ENCODE peak calls at places on chromosomes 1 and 21, in ten cellular contexts. N is ovary, F is RWPE2, T is epithelial cell of esophagus, O is heart left ventricle, C is cardiac muscle cell, X is neural progenitor cell, D is astrocyte of the spinal cord, S is AG04450, W is tibial nerve. B is an unnamed sample.

GRCh38 chr1:22055463-22055862 is 3.0 kb downstream of the CDC42 start:
- DNase-seq in N (no peak), F (no peak), T (no peak), O (no peak), C (no peak), X (no peak), D (no peak), S (no peak), W (no peak), B (no peak)

GRCh38 chr1:58881471-58881994 is 97.7 kb upstream of the JUN start:
- DNase-seq in N (no peak), F (peak; percentile 74), T (peak; percentile 65), O (peak; percentile 72), C (peak; percentile 67), X (no peak), D (peak; percentile 47), S (no peak), W (peak; percentile 72), B (no peak)

GRCh38 chr1:66919063-66919462 is 5.6 kb downstream of the DNAI4 start:
- DNase-seq in N (no peak), F (no peak), T (no peak), O (no peak), C (no peak), X (no peak), D (no peak), S (no peak), W (no peak), B (no peak)

GRCh38 chr21:39055167-39055767 is 128.0 kb downstream of the PSMG1 start:
- DNase-seq in N (no peak), F (no peak), T (no peak), O (no peak), C (no peak), X (no peak), D (no peak), S (no peak), W (no peak), B (no peak)

GRCh38 chr21:45735259-45736000 is 91.9 kb downstream of the PCBP3 start:
- DNase-seq in N (no peak), F (no peak), T (no peak), O (no peak), C (no peak), X (no peak), D (no peak), S (no peak), W (no peak), B (no peak)

GRCh38 chr1:227888404-227889046 is 59.2 kb downstream of the WNT9A start:
- DNase-seq in N (peak; percentile 40), F (peak; percentile 14), T (no peak), O (no peak), C (no peak), X (no peak), D (no peak), S (no peak), W (no peak), B (no peak)

GRCh38 chr1:232547938-232548484 is 81.9 kb downstream of the SIPA1L2 start:
- DNase-seq in N (no peak), F (no peak), T (no peak), O (no peak), C (no peak), X (no peak), D (no peak), S (no peak), W (no peak), B (no peak)

GRCh38 chr1:171142081-171142450 is 43.0 kb upstream of the FMO2 start:
- DNase-seq in N (peak; percentile 72), F (no peak), T (no peak), O (peak; percentile 58), C (peak; percentile 95), X (no peak), D (no peak), S (peak; percentile 36), W (peak; percentile 76), B (peak; percentile 87)

GRCh38 chr1:209937996-209938959 is at the start of gene SYT14:
- DNase-seq in N (peak; percentile 31), F (peak; percentile 30), T (peak; percentile 10), O (no peak), C (peak; percentile 72), X (peak; percentile 93), D (peak; percentile 69), S (no peak), W (no peak), B (no peak)

GRCh38 chr1:110076789-110077500 is 6.5 kb upstream of the ALX3 start:
- DNase-seq in N (no peak), F (no peak), T (no peak), O (no peak), C (no peak), X (no peak), D (no peak), S (no peak), W (no peak), B (no peak)

DNA sequence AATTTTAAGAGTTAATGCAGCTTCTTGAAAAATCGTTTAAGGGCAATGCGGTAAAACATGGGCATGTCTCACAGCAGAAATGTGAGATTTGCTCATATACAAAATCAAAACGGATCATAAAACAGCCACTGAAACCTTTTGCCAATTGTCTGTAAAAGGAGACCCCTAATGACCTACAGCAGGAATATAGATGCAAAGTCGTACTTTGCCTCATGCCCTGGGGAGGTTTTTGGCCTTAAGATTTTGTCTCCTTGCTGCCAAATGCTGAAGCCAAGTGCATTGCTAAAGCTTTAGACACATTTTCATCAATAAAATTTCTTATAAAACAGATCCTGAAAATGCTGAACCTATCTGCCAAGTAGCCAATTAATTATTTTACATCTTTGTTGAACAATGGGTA is 226.9 kb downstream of the TGFB2 start:
- DNase-seq in N (no peak), F (no peak), T (no peak), O (no peak), C (no peak), X (no peak), D (no peak), S (no peak), W (no peak), B (no peak)
- TF ChIP-seq CTCF in N (no peak), F (no peak), T (no peak), O (no peak), C (no peak), X (no peak), D (no peak), S (no peak), W (no peak), B (no peak)

GRCh38 chr1:166888710-166889109 is 12.6 kb upstream of the TADA1 start:
- DNase-seq in N (no peak), F (no peak), T (no peak), O (no peak), C (no peak), X (peak; percentile 29), D (no peak), S (no peak), W (no peak), B (no peak)

GRCh38 chr1:166884971-166885370 is 8.9 kb upstream of the TADA1 start:
- DNase-seq in N (no peak), F (no peak), T (no peak), O (no peak), C (no peak), X (no peak), D (no peak), S (no peak), W (no peak), B (no peak)

GRCh38 chr1:166882893-166883292 is 6.8 kb upstream of the TADA1 start:
- DNase-seq in N (no peak), F (no peak), T (peak; percentile 20), O (no peak), C (no peak), X (no peak), D (no peak), S (no peak), W (no peak), B (no peak)

DNA sequence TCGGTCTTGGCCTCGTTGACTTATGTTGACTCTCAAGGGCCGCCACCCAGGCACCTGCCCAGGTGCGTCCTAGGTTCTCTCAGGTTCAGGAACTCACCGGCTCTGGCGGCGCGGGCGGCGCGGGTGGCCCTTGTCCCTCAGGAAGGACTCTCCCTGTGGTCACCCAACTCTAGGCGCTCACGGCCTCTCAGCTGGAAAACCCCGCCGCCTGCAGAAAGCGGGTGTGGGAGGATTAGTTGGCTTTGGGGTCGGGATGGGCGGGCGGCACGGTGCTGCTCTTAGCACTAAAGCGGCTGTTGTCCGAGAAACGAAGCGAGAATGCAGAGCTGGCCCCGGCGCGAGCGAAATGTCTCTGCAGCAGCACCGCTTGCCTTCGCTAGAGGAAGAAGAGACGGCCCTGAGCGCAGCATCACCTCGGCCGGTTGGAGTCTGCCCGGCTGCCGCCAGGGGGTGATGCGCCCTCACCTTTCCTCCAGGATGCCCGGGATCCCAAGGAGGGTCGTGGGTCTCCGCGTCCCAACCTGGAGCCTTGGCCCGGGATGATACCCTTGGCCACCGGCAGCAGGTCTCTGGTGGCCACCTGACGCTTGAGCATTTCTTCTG is 8.1 kb upstream of the TADA1 start:
- DNase-seq in N (peak; percentile 51), F (no peak), T (peak; percentile 48), O (peak; percentile 41), C (peak; percentile 45), X (peak; percentile 89), D (peak; percentile 33), S (no peak), W (no peak), B (no peak)
- H3K4me3 ChIP-seq in N (no peak overlapping the region), F (no peak overlapping the region), T (no peak overlapping the region), O (no peak overlapping the region), C (no peak overlapping the region), X (peak overlapping the region; percentile 29), D (no peak overlapping the region), S (no peak overlapping the region), W (no peak overlapping the region), B (no peak overlapping the region)

GRCh38 chr1:12094180-12094579 is 31.1 kb downstream of the TNFRSF8 start:
- DNase-seq in N (no peak), F (no peak), T (no peak), O (peak; percentile 18), C (no peak), X (no peak), D (no peak), S (no peak), W (no peak), B (no peak)
- TF ChIP-seq CTCF in N (no peak), F (no peak), T (no peak), O (no peak), C (no peak), X (no peak), D (no peak), S (no peak), W (no peak), B (no peak)

GRCh38 chr1:25707280-25708016 is 90.9 kb downstream of the MAN1C1 start:
- DNase-seq in N (no peak), F (no peak), T (peak; percentile 71), O (no peak), C (no peak), X (peak; percentile 50), D (no peak), S (no peak), W (no peak), B (no peak)
- H3K4me3 ChIP-seq in N (no peak overlapping the region), F (no peak overlapping the region), T (no peak overlapping the region), O (no peak overlapping the region), C (no peak overlapping the region), X (no peak overlapping the region), D (no peak overlapping the region), S (no peak overlapping the region), W (no peak overlapping the region), B (no peak overlapping the region)

GRCh38 chr1:204494281-204495077 is at the start of gene PIK3C2B:
- DNase-seq in N (peak; percentile 76), F (peak; percentile 80), T (peak; percentile 83), O (peak; percentile 89), C (peak; percentile 86), X (peak; percentile 96), D (peak; percentile 69), S (peak; percentile 33), W (peak; percentile 57), B (no peak)
- TF ChIP-seq CTCF in N (no peak), F (peak; percentile 49), T (peak; percentile 36), O (peak; percentile 72), C (peak; percentile 39), X (peak; percentile 52), D (peak; percentile 37), S (peak; percentile 34), W (peak; percentile 68), B (peak; percentile 14)

GRCh38 chr21:36129219-36129618 is 5.7 kb upstream of the CBR3 start:
- DNase-seq in N (no peak), F (peak; percentile 2), T (no peak), O (no peak), C (no peak), X (no peak), D (no peak), S (no peak), W (no peak), B (no peak)
- H3K4me3 ChIP-seq in N (peak overlapping the region; percentile 38), F (no peak overlapping the region), T (no peak overlapping the region), O (no peak overlapping the region), C (no peak overlapping the region), X (peak overlapping the region; percentile 36), D (no peak overlapping the region), S (no peak overlapping the region), W (no peak overlapping the region), B (no peak overlapping the region)

B was measured in HFF-Myc.